ENCODE peak calls at places on chromosomes 6 and 20, in ten cellular contexts. X is heart right ventricle; Z is AG20443; G is effector CD4-positive, alpha-beta T cell; N is H9; C is HEK293T; T is A673; L is SHP77; D is DMS153; W is germinal center. O is an unnamed sample.

GRCh38 chr20:58077282-58077681 is 151.2 kb downstream of the ANKRD60 start:
- DNase-seq in W (no peak), L (no peak), C (no peak), D (no peak), T (no peak), N (no peak), G (no peak), Z (no peak), X (no peak), O (no peak)

GRCh38 chr6:109743739-109744138 is 52.6 kb downstream of the FIG4 start:
- DNase-seq in D (no peak), N (no peak), W (no peak), L (no peak), C (no peak), Z (peak), T (peak), X (no peak), G (no peak), O (no peak)

GRCh38 chr20:38123021-38123587 is 42.0 kb downstream of the TGM2 start:
- DNase-seq in L (no peak), G (no peak), Z (peak), N (no peak), C (no peak), T (no peak), D (no peak), W (no peak), X (no peak), O (peak)

GRCh38 chr20:62707981-62708521 is 585 bp upstream of the NTSR1 start:
- DNase-seq in N (peak), W (peak), Z (no peak), L (peak), C (peak), G (no peak), T (peak), D (no peak), X (peak), O (peak)

GRCh38 chr6:2225422-2226392 is 19.7 kb downstream of the GMDS start:
- DNase-seq in L (no peak), W (no peak), G (no peak), D (peak), Z (no peak), C (no peak), T (no peak), N (no peak), X (no peak), O (no peak)

GRCh38 chr6:34346175-34347119 is 46.0 kb downstream of the NUDT3 start:
- DNase-seq in C (no peak), X (no peak), G (no peak), N (no peak), L (no peak), Z (no peak), D (no peak), T (no peak), W (no peak), O (no peak)

GRCh38 chr20:54879393-54879792 is 404.0 kb downstream of the DOK5 start:
- DNase-seq in Z (no peak), N (no peak), T (no peak), W (no peak), G (no peak), L (no peak), X (no peak), C (no peak), D (no peak), O (no peak)

GRCh38 chr6:24908555-24908954 is 27.2 kb downstream of the RIPOR2 start:
- DNase-seq in Z (peak), X (no peak), C (no peak), W (no peak), D (no peak), L (no peak), T (no peak), G (no peak), N (no peak), O (no peak)

GRCh38 chr20:35615667-35616464 is at the start of gene SPAG4:
- DNase-seq in W (peak), C (peak), G (peak), X (peak), T (no peak), D (peak), L (peak), N (peak), Z (peak), O (peak)

GRCh38 chr6:80523531-80523970 is 417.1 kb downstream of the BCKDHB start:
- DNase-seq in Z (no peak), C (peak), W (no peak), D (peak), G (no peak), N (peak), T (peak), X (peak), L (peak), O (peak)

GRCh38 chr20:34713194-34713943 is 9.2 kb downstream of the TP53INP2 start:
- DNase-seq in C (no peak), Z (peak), N (no peak), G (no peak), T (peak), W (no peak), D (no peak), X (no peak), L (no peak), O (no peak)

GRCh38 chr6:166419268-166419667 is 36.5 kb upstream of the MPC1 start:
- DNase-seq in L (no peak), G (peak), C (no peak), D (no peak), Z (no peak), W (no peak), X (no peak), N (no peak), T (no peak), O (no peak)

GRCh38 chr6:126170433-126170832 is 169.5 kb upstream of the CENPW start:
- DNase-seq in D (no peak), G (no peak), Z (no peak), L (no peak), N (no peak), T (no peak), W (no peak), X (no peak), C (no peak), O (no peak)

GRCh38 chr6:161443868-161444267 is 170.0 kb upstream of the AGPAT4 start:
- DNase-seq in Z (peak), T (peak), L (no peak), X (peak), D (no peak), C (peak), W (no peak), N (peak), G (no peak), O (peak)

GRCh38 chr6:135640449-135641111 is 143.0 kb upstream of the AHI1 start:
- DNase-seq in N (no peak), X (no peak), D (no peak), Z (no peak), C (no peak), L (no peak), G (no peak), T (no peak), W (no peak), O (no peak)

O was measured in GM23338.